ENCODE peak calls at places on chromosomes 3 and 15, in six cellular contexts. A is AG09319, I is MM.1S, Y is neural progenitor cell, G is pancreas, B is WTC11. R is an unnamed sample.

GRCh38 chr15:39720721-39721611 is 61.7 kb downstream of the FSIP1 start:
- DNase-seq in A (peak), I (no peak), Y (no peak), G (no peak), B (no peak), R (no peak)

GRCh38 chr15:73600413-73601050 is 32.7 kb downstream of the NPTN start:
- DNase-seq in A (no peak), I (no peak), Y (no peak), G (no peak), B (no peak), R (no peak)

GRCh38 chr15:64046347-64047153 is at the start of gene DAPK2:
- DNase-seq in A (no peak), I (peak), Y (peak), G (peak), B (peak), R (peak)

GRCh38 chr3:155069729-155070128 is 10.4 kb upstream of the MME start:
- DNase-seq in A (no peak), I (no peak), Y (no peak), G (no peak), B (no peak), R (no peak)

GRCh38 chr15:88077249-88077810 is 179.2 kb downstream of the NTRK3 start:
- DNase-seq in A (no peak), I (no peak), Y (no peak), G (no peak), B (no peak), R (no peak)

GRCh38 chr15:40338921-40339620 is 1.7 kb downstream of the CCDC9B start:
- DNase-seq in A (no peak), I (no peak), Y (no peak), G (peak), B (no peak), R (no peak)

GRCh38 chr3:46661776-46662766 is 31.4 kb downstream of the ALS2CL start:
- DNase-seq in A (no peak), I (no peak), Y (peak), G (no peak), B (no peak), R (peak)

GRCh38 chr3:45123841-45124269 is 22.3 kb downstream of the CDCP1 start:
- DNase-seq in A (no peak), I (no peak), Y (peak), G (no peak), B (no peak), R (no peak)

GRCh38 chr15:69715205-69715604 is 262.6 kb downstream of the RPLP1 start:
- DNase-seq in A (no peak), I (no peak), Y (no peak), G (no peak), B (no peak), R (no peak)

GRCh38 chr3:161270991-161271390 is 49.9 kb downstream of the NMD3 start:
- DNase-seq in A (no peak), I (no peak), Y (no peak), G (no peak), B (no peak), R (no peak)

GRCh38 chr3:117035785-117036184 is 326.2 kb downstream of the TUSC7 start:
- DNase-seq in A (no peak), I (no peak), Y (peak), G (no peak), B (peak), R (no peak)

GRCh38 chr3:140995881-140996280 is 54.2 kb downstream of the SLC25A36 start:
- DNase-seq in A (no peak), I (no peak), Y (no peak), G (peak), B (no peak), R (no peak)

GRCh38 chr15:27656296-27656987 is 442.7 kb downstream of the OCA2 start:
- DNase-seq in A (no peak), I (no peak), Y (no peak), G (no peak), B (no peak), R (no peak)
- TF ChIP-seq CTCF in A (no peak), I (no peak), Y (no peak), G (no peak), B (no peak), R (no peak)

DNA sequence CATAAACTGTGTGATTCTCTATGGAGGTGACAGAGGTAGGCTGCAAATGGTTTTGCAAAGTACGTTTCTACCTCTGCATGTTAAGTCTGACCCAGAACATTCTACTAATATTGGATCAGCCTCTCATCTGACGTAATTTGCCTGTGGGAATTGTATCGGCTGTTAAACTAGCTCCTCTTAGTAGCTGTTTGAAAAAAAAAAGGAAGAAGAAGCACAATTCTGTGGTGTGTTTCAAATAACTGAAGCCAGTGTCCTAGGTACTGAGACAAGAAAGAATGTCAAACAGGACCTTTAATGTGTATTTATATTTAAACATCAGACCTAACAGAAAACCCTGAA is 478.1 kb downstream of the RBMS3 start:
- DNase-seq in A (no peak), I (no peak), Y (no peak), G (no peak), B (no peak), R (no peak)
- TF ChIP-seq CTCF in A (no peak), I (no peak), Y (no peak), G (no peak), B (no peak), R (no peak)

GRCh38 chr15:54082836-54083492 is 104.7 kb downstream of the UNC13C start:
- DNase-seq in A (no peak), I (no peak), Y (peak), G (no peak), B (peak), R (no peak)
- TF ChIP-seq CTCF in A (no peak), I (peak), Y (peak), G (peak), B (peak), R (peak)

GRCh38 chr15:83973816-83974215 is 261.8 kb upstream of the GOLGA6L4 start:
- DNase-seq in A (no peak), I (no peak), Y (no peak), G (no peak), B (no peak), R (peak)
- TF ChIP-seq CTCF in A (peak), I (peak), Y (peak), G (no peak), B (peak), R (peak)

DNA sequence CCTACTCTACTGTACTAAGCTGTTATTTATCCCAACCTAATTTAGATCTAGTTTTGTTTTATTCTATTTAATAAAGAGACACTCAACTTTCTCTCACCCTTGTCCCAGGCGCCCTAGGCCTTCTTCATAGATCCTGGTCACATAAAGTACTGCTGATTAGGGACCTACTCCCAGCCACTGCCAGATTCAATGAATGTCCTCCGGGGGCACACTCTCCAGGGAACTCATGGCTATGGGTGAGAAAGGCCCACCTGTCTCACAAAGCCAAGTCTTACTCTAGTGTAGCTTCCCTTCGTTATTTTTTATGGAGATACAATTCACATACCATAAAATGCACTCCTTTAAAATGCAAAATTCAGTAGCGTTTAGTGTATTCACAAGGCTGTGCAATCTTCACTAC is 87.9 kb downstream of the ADCY5 start:
- DNase-seq in A (no peak), I (no peak), Y (no peak), G (no peak), B (peak), R (no peak)
- TF ChIP-seq CTCF in A (no peak), I (no peak), Y (peak), G (no peak), B (no peak), R (no peak)

GRCh38 chr3:15794842-15795562 is 2.8 kb downstream of the ANKRD28 start:
- DNase-seq in A (no peak), I (no peak), Y (no peak), G (no peak), B (no peak), R (no peak)
- TF ChIP-seq CTCF in A (peak), I (peak), Y (no peak), G (no peak), B (no peak), R (no peak)

GRCh38 chr3:18445421-18446066 is 20.4 kb upstream of the SATB1 start:
- DNase-seq in A (no peak), I (no peak), Y (peak), G (peak), B (no peak), R (no peak)
- TF ChIP-seq CTCF in A (no peak), I (no peak), Y (peak), G (no peak), B (no peak), R (no peak)